ENCODE peak calls at places on chromosome 4, in nine cellular contexts. P is uterus; O is mesendoderm; V is tibial nerve; L is suprapubic skin; G is GM23248; U is effector memory CD4-positive, alpha-beta T cell; J is colonic mucosa; H is endodermal cell. A is an unnamed sample.

GRCh38 chr4:89307446-89308160 is at the start of gene GPRIN3:
- DNase-seq in G (peak; percentile 70), O (peak; percentile 82), H (peak; percentile 88), P (peak; percentile 35), J (peak; percentile 75), U (peak; percentile 50), L (peak; percentile 71), V (no peak), A (no peak)

GRCh38 chr4:6386091-6386490 is 86.3 kb downstream of the PPP2R2C start:
- DNase-seq in G (no peak), H (no peak), V (no peak), J (no peak), P (no peak), O (no peak), L (no peak), U (no peak), A (no peak)

GRCh38 chr4:140238353-140239041 is 84.5 kb upstream of the MAML3 start:
- DNase-seq in O (peak; percentile 37), L (peak; percentile 91), U (no peak), J (peak; percentile 91), G (peak; percentile 94), P (peak; percentile 90), V (peak; percentile 84), H (peak; percentile 75), A (peak; percentile 90)

GRCh38 chr4:114563536-114564315 is 34.9 kb upstream of the UGT8 start:
- DNase-seq in V (no peak), J (no peak), P (no peak), U (no peak), G (peak; percentile 1), O (peak; percentile 70), H (peak; percentile 40), L (no peak), A (no peak)

GRCh38 chr4:52799813-52800212 is 48.6 kb upstream of the ERVMER34-1 start:
- DNase-seq in U (no peak), V (no peak), P (no peak), G (no peak), J (no peak), H (no peak), L (no peak), O (peak; percentile 32), A (no peak)

GRCh38 chr4:52979821-52980590 is 117.9 kb downstream of the RASL11B start:
- DNase-seq in L (no peak), V (no peak), G (no peak), O (no peak), U (no peak), J (no peak), P (no peak), H (no peak), A (no peak)

GRCh38 chr4:101205878-101206277 is 141.4 kb downstream of the PPP3CA start:
- DNase-seq in H (peak; percentile 47), U (peak; percentile 14), O (peak; percentile 24), G (peak; percentile 68), V (no peak), J (no peak), L (no peak), P (no peak), A (no peak)

GRCh38 chr4:98566491-98567008 is 91.9 kb downstream of the TSPAN5 start:
- DNase-seq in H (peak; percentile 94), O (peak; percentile 44), V (no peak), J (no peak), L (no peak), U (no peak), P (no peak), G (peak; percentile 39), A (no peak)

GRCh38 chr4:64195582-64195981 is 213.7 kb downstream of the TECRL start:
- DNase-seq in U (no peak), J (no peak), G (no peak), L (no peak), V (no peak), P (no peak), O (no peak), H (no peak), A (no peak)

GRCh38 chr4:120977435-120977997 is 55.0 kb upstream of the PRDM5 start:
- DNase-seq in G (peak; percentile 78), H (peak; percentile 57), O (peak; percentile 86), P (no peak), U (no peak), V (peak; percentile 7), L (no peak), J (peak; percentile 59), A (no peak)

GRCh38 chr4:40221744-40222143 is 24.9 kb downstream of the RHOH start:
- DNase-seq in P (no peak), G (no peak), L (no peak), O (no peak), V (no peak), U (no peak), H (no peak), J (no peak), A (no peak)

GRCh38 chr4:109890076-109890475 is 22.6 kb upstream of the EGF start:
- DNase-seq in L (no peak), P (no peak), U (no peak), H (no peak), J (no peak), V (no peak), G (no peak), O (no peak), A (no peak)

GRCh38 chr4:31045724-31046318 is 325.7 kb downstream of the PCDH7 start:
- DNase-seq in J (no peak), H (peak; percentile 53), G (peak; percentile 1), O (peak; percentile 11), P (no peak), U (no peak), L (no peak), V (no peak), A (no peak)

GRCh38 chr4:65399131-65399530 is 271.2 kb downstream of the EPHA5 start:
- DNase-seq in V (no peak), G (no peak), H (no peak), U (no peak), L (no peak), P (no peak), O (no peak), J (no peak), A (no peak)

GRCh38 chr4:57190651-57191481 is 80.7 kb upstream of the IGFBP7 start:
- DNase-seq in G (peak; percentile 26), P (no peak), J (peak; percentile 38), U (no peak), O (peak; percentile 84), V (no peak), H (peak; percentile 94), L (no peak), A (no peak)

GRCh38 chr4:182143822-182144620 is 99.2 kb upstream of the TENM3 start:
- DNase-seq in L (no peak), U (no peak), G (peak; percentile 27), O (peak; percentile 91), J (no peak), H (peak; percentile 88), P (peak; percentile 36), V (no peak), A (no peak)

GRCh38 chr4:184893836-184894571 is 68.2 kb upstream of the ACSL1 start:
- DNase-seq in G (no peak), V (no peak), L (no peak), P (no peak), O (peak; percentile 75), U (no peak), H (no peak), J (no peak), A (no peak)

GRCh38 chr4:87120411-87121162 is 99.8 kb downstream of the KLHL8 start:
- DNase-seq in H (no peak), J (peak; percentile 84), G (no peak), L (no peak), U (no peak), O (no peak), P (peak; percentile 69), V (peak; percentile 34), A (peak; percentile 84)
- H3K27ac ChIP-seq in H (no peak overlapping the region), J (peak overlapping the region; percentile 56), G (no peak overlapping the region), L (peak overlapping the region; percentile 90), U (no peak overlapping the region), O (no peak overlapping the region), P (peak overlapping the region; percentile 90), V (no peak overlapping the region), A (peak overlapping the region; percentile 54)

GRCh38 chr4:54093609-54094240 is 6.2 kb upstream of the GSX2 start:
- DNase-seq in L (no peak), U (no peak), V (no peak), J (no peak), O (peak; percentile 59), H (peak; percentile 78), G (no peak), P (no peak), A (no peak)
- H3K4me3 ChIP-seq in L (no peak overlapping the region), U (no peak overlapping the region), V (no peak overlapping the region), J (no peak overlapping the region), O (no peak overlapping the region), H (no peak overlapping the region), G (no peak overlapping the region), P (no peak overlapping the region), A (no peak overlapping the region)

DNA sequence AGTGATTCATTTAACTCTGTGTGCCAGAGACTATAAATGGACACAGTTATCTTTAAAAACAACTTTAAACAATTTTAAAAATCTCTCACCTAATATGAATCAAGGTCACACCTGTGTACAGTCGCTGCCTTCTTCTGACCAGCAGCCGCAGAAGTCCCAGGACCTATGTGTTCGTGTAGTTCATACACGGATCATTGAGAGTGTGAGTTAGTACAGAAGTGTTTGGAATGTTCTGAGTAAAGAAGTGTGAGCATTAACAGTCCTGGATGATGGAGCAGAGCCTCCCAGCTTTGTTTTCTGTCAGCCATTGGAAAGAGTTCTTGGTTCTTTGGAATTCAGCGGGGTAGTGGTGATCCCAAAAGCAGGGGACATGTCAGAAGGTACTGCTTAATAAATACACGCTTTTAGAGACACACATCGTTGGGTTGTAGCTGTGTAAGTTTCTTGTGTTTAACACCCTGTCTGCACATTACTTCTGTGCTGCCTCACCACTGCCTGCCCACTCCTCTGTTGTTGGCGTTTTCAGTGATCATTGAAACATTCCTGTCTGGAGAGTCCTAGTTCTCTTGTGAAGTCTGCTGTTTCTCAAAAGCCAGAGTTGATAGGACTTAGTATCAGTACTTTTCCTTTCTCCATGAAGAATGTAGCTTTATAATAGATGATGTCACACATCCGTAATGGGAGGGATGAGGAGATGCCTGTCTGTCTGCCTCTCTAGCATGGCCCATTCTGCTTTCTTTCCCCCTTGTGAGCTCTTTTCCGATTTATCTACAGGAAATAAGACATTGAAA is 90.6 kb downstream of the PTTG2 start:
- DNase-seq in J (no peak), U (no peak), V (no peak), H (no peak), P (no peak), L (no peak), G (peak; percentile 9), O (peak; percentile 44), A (no peak)
- H3K27ac ChIP-seq in J (peak overlapping the region; percentile 4), U (no peak overlapping the region), V (no peak overlapping the region), H (no peak overlapping the region), P (peak overlapping the region; percentile 77), L (no peak overlapping the region), G (no peak overlapping the region), O (no peak overlapping the region), A (peak overlapping the region; percentile 48)

GRCh38 chr4:186570193-186570996 is 15.0 kb upstream of the MTNR1A start:
- DNase-seq in U (no peak), G (peak; percentile 59), V (no peak), P (no peak), L (no peak), J (peak; percentile 64), H (no peak), O (no peak), A (no peak)

GRCh38 chr4:186563761-186564160 is 8.4 kb upstream of the MTNR1A start:
- DNase-seq in U (no peak), J (no peak), H (no peak), P (no peak), L (no peak), G (no peak), O (no peak), V (no peak), A (no peak)

GRCh38 chr4:186566068-186566467 is 10.7 kb upstream of the MTNR1A start:
- DNase-seq in G (no peak), L (no peak), U (no peak), P (no peak), O (no peak), V (no peak), H (no peak), J (no peak), A (no peak)

GRCh38 chr4:186569533-186570192 is 14.3 kb upstream of the MTNR1A start:
- DNase-seq in J (no peak), H (no peak), P (no peak), U (no peak), G (no peak), O (no peak), L (no peak), V (no peak), A (no peak)
- H3K4me3 ChIP-seq in J (peak overlapping the region; percentile 12), H (no peak overlapping the region), P (no peak overlapping the region), U (no peak overlapping the region), G (peak overlapping the region; percentile 51), O (no peak overlapping the region), L (peak overlapping the region; percentile 23), V (no peak overlapping the region), A (peak overlapping the region; percentile 60)